ENCODE peak calls at places on chromosomes 13 and 19, in ten cellular contexts. One of them, this sample, is unnamed.

GRCh38 chr19:54448037-54448773 is 794 bp upstream of the LENG8 start:
- DNase-seq in kidney: peak
- DNase-seq in MCF 10A: peak
- DNase-seq in HTR-8/SVneo: peak
- DNase-seq in nucleus accumbens: no peak
- DNase-seq in activated CD4-positive, CD25-positive, alpha-beta regulatory T cell treated with anti-CD3 and anti-CD28 coated beads, Interleukin-2, amount 50 U/mL, for 72 hours: peak
- DNase-seq in NCI-H1105 treated with DMSO at 0.1 percent for 48 hours: no peak
- DNase-seq in psoas muscle: peak
- DNase-seq in T-helper 2 cell: peak
- DNase-seq in fibroblast of mammary gland: peak
- DNase-seq in this sample: peak

GRCh38 chr19:56309511-56310185 is 5.0 kb downstream of the ZSCAN5A start:
- DNase-seq in fibroblast of mammary gland: peak
- DNase-seq in MCF 10A: peak
- DNase-seq in psoas muscle: peak
- DNase-seq in kidney: no peak
- DNase-seq in HTR-8/SVneo: peak
- DNase-seq in T-helper 2 cell: peak
- DNase-seq in NCI-H1105 treated with DMSO at 0.1 percent for 48 hours: peak
- DNase-seq in activated CD4-positive, CD25-positive, alpha-beta regulatory T cell treated with anti-CD3 and anti-CD28 coated beads, Interleukin-2, amount 50 U/mL, for 72 hours: peak
- DNase-seq in nucleus accumbens: no peak
- DNase-seq in this sample: peak

GRCh38 chr19:860481-861098 is 1.1 kb downstream of the CFD start:
- DNase-seq in NCI-H1105 treated with DMSO at 0.1 percent for 48 hours: peak
- DNase-seq in kidney: peak
- DNase-seq in MCF 10A: peak
- DNase-seq in nucleus accumbens: no peak
- DNase-seq in HTR-8/SVneo: no peak
- DNase-seq in T-helper 2 cell: peak
- DNase-seq in psoas muscle: peak
- DNase-seq in fibroblast of mammary gland: peak
- DNase-seq in activated CD4-positive, CD25-positive, alpha-beta regulatory T cell treated with anti-CD3 and anti-CD28 coated beads, Interleukin-2, amount 50 U/mL, for 72 hours: peak
- DNase-seq in this sample: peak

GRCh38 chr13:45490068-45490467 is 25.3 kb downstream of the COG3 start:
- DNase-seq in MCF 10A: peak
- DNase-seq in HTR-8/SVneo: no peak
- DNase-seq in psoas muscle: no peak
- DNase-seq in activated CD4-positive, CD25-positive, alpha-beta regulatory T cell treated with anti-CD3 and anti-CD28 coated beads, Interleukin-2, amount 50 U/mL, for 72 hours: no peak
- DNase-seq in nucleus accumbens: no peak
- DNase-seq in kidney: no peak
- DNase-seq in T-helper 2 cell: peak
- DNase-seq in fibroblast of mammary gland: no peak
- DNase-seq in NCI-H1105 treated with DMSO at 0.1 percent for 48 hours: no peak
- DNase-seq in this sample: no peak

GRCh38 chr19:52992109-52993004 is 21.4 kb upstream of the ERVV-1 start:
- DNase-seq in T-helper 2 cell: no peak
- DNase-seq in nucleus accumbens: no peak
- DNase-seq in NCI-H1105 treated with DMSO at 0.1 percent for 48 hours: no peak
- DNase-seq in MCF 10A: no peak
- DNase-seq in kidney: peak
- DNase-seq in activated CD4-positive, CD25-positive, alpha-beta regulatory T cell treated with anti-CD3 and anti-CD28 coated beads, Interleukin-2, amount 50 U/mL, for 72 hours: peak
- DNase-seq in psoas muscle: peak
- DNase-seq in HTR-8/SVneo: no peak
- DNase-seq in fibroblast of mammary gland: no peak
- DNase-seq in this sample: no peak

GRCh38 chr19:29961311-29961710 is 19.3 kb downstream of the URI1 start:
- DNase-seq in T-helper 2 cell: no peak
- DNase-seq in fibroblast of mammary gland: no peak
- DNase-seq in nucleus accumbens: no peak
- DNase-seq in HTR-8/SVneo: no peak
- DNase-seq in NCI-H1105 treated with DMSO at 0.1 percent for 48 hours: no peak
- DNase-seq in activated CD4-positive, CD25-positive, alpha-beta regulatory T cell treated with anti-CD3 and anti-CD28 coated beads, Interleukin-2, amount 50 U/mL, for 72 hours: no peak
- DNase-seq in psoas muscle: no peak
- DNase-seq in kidney: no peak
- DNase-seq in MCF 10A: no peak
- DNase-seq in this sample: no peak

GRCh38 chr19:47540748-47541147 is 25.9 kb upstream of the NAPA start:
- DNase-seq in fibroblast of mammary gland: peak
- DNase-seq in T-helper 2 cell: peak
- DNase-seq in MCF 10A: no peak
- DNase-seq in NCI-H1105 treated with DMSO at 0.1 percent for 48 hours: no peak
- DNase-seq in kidney: no peak
- DNase-seq in nucleus accumbens: no peak
- DNase-seq in HTR-8/SVneo: peak
- DNase-seq in psoas muscle: no peak
- DNase-seq in activated CD4-positive, CD25-positive, alpha-beta regulatory T cell treated with anti-CD3 and anti-CD28 coated beads, Interleukin-2, amount 50 U/mL, for 72 hours: no peak
- DNase-seq in this sample: no peak

GRCh38 chr13:94674609-94675348 is 37.6 kb downstream of the SOX21 start:
- DNase-seq in activated CD4-positive, CD25-positive, alpha-beta regulatory T cell treated with anti-CD3 and anti-CD28 coated beads, Interleukin-2, amount 50 U/mL, for 72 hours: peak
- DNase-seq in HTR-8/SVneo: peak
- DNase-seq in nucleus accumbens: no peak
- DNase-seq in MCF 10A: peak
- DNase-seq in fibroblast of mammary gland: peak
- DNase-seq in NCI-H1105 treated with DMSO at 0.1 percent for 48 hours: peak
- DNase-seq in T-helper 2 cell: peak
- DNase-seq in psoas muscle: no peak
- DNase-seq in kidney: no peak
- DNase-seq in this sample: no peak

GRCh38 chr13:25455146-25455545 is 83.4 kb downstream of the ATP8A2 start:
- DNase-seq in nucleus accumbens: no peak
- DNase-seq in activated CD4-positive, CD25-positive, alpha-beta regulatory T cell treated with anti-CD3 and anti-CD28 coated beads, Interleukin-2, amount 50 U/mL, for 72 hours: no peak
- DNase-seq in HTR-8/SVneo: no peak
- DNase-seq in psoas muscle: no peak
- DNase-seq in fibroblast of mammary gland: no peak
- DNase-seq in kidney: no peak
- DNase-seq in T-helper 2 cell: no peak
- DNase-seq in NCI-H1105 treated with DMSO at 0.1 percent for 48 hours: peak
- DNase-seq in MCF 10A: peak
- DNase-seq in this sample: no peak

GRCh38 chr19:8243146-8243545 is 34.0 kb downstream of the CERS4 start:
- DNase-seq in activated CD4-positive, CD25-positive, alpha-beta regulatory T cell treated with anti-CD3 and anti-CD28 coated beads, Interleukin-2, amount 50 U/mL, for 72 hours: no peak
- DNase-seq in psoas muscle: no peak
- DNase-seq in kidney: no peak
- DNase-seq in MCF 10A: no peak
- DNase-seq in HTR-8/SVneo: no peak
- DNase-seq in nucleus accumbens: no peak
- DNase-seq in T-helper 2 cell: no peak
- DNase-seq in fibroblast of mammary gland: no peak
- DNase-seq in NCI-H1105 treated with DMSO at 0.1 percent for 48 hours: no peak
- DNase-seq in this sample: no peak

GRCh38 chr13:97125810-97126738 is 96.1 kb upstream of the MBNL2 start:
- DNase-seq in T-helper 2 cell: peak
- DNase-seq in HTR-8/SVneo: no peak
- DNase-seq in psoas muscle: peak
- DNase-seq in NCI-H1105 treated with DMSO at 0.1 percent for 48 hours: no peak
- DNase-seq in fibroblast of mammary gland: peak
- DNase-seq in MCF 10A: peak
- DNase-seq in kidney: no peak
- DNase-seq in nucleus accumbens: peak
- DNase-seq in activated CD4-positive, CD25-positive, alpha-beta regulatory T cell treated with anti-CD3 and anti-CD28 coated beads, Interleukin-2, amount 50 U/mL, for 72 hours: no peak
- DNase-seq in this sample: no peak

GRCh38 chr19:6125571-6125989 is 9.9 kb upstream of the ACSBG2 start:
- DNase-seq in HTR-8/SVneo: peak
- DNase-seq in fibroblast of mammary gland: peak
- DNase-seq in psoas muscle: peak
- DNase-seq in kidney: no peak
- DNase-seq in activated CD4-positive, CD25-positive, alpha-beta regulatory T cell treated with anti-CD3 and anti-CD28 coated beads, Interleukin-2, amount 50 U/mL, for 72 hours: peak
- DNase-seq in nucleus accumbens: no peak
- DNase-seq in NCI-H1105 treated with DMSO at 0.1 percent for 48 hours: peak
- DNase-seq in T-helper 2 cell: peak
- DNase-seq in MCF 10A: peak
- DNase-seq in this sample: peak

GRCh38 chr19:51808333-51808986 is 13.5 kb downstream of the FPR3 start:
- DNase-seq in kidney: no peak
- DNase-seq in NCI-H1105 treated with DMSO at 0.1 percent for 48 hours: no peak
- DNase-seq in nucleus accumbens: no peak
- DNase-seq in psoas muscle: no peak
- DNase-seq in activated CD4-positive, CD25-positive, alpha-beta regulatory T cell treated with anti-CD3 and anti-CD28 coated beads, Interleukin-2, amount 50 U/mL, for 72 hours: no peak
- DNase-seq in MCF 10A: peak
- DNase-seq in HTR-8/SVneo: peak
- DNase-seq in fibroblast of mammary gland: peak
- DNase-seq in T-helper 2 cell: no peak
- DNase-seq in this sample: no peak

GRCh38 chr19:19820774-19821315 is 705 bp downstream of the ZNF506 start:
- DNase-seq in HTR-8/SVneo: no peak
- DNase-seq in T-helper 2 cell: peak
- DNase-seq in NCI-H1105 treated with DMSO at 0.1 percent for 48 hours: no peak
- DNase-seq in kidney: no peak
- DNase-seq in MCF 10A: no peak
- DNase-seq in nucleus accumbens: no peak
- DNase-seq in fibroblast of mammary gland: peak
- DNase-seq in activated CD4-positive, CD25-positive, alpha-beta regulatory T cell treated with anti-CD3 and anti-CD28 coated beads, Interleukin-2, amount 50 U/mL, for 72 hours: no peak
- DNase-seq in psoas muscle: no peak
- DNase-seq in this sample: no peak

GRCh38 chr13:51733656-51734334 is 70.2 kb downstream of the DHRS12 start:
- DNase-seq in nucleus accumbens: no peak
- DNase-seq in activated CD4-positive, CD25-positive, alpha-beta regulatory T cell treated with anti-CD3 and anti-CD28 coated beads, Interleukin-2, amount 50 U/mL, for 72 hours: no peak
- DNase-seq in MCF 10A: peak
- DNase-seq in NCI-H1105 treated with DMSO at 0.1 percent for 48 hours: no peak
- DNase-seq in HTR-8/SVneo: peak
- DNase-seq in T-helper 2 cell: no peak
- DNase-seq in fibroblast of mammary gland: no peak
- DNase-seq in psoas muscle: no peak
- DNase-seq in kidney: no peak
- DNase-seq in this sample: no peak

GRCh38 chr19:18593367-18594095 is 4.9 kb downstream of the REX1BD start:
- DNase-seq in kidney: no peak
- DNase-seq in T-helper 2 cell: no peak
- DNase-seq in activated CD4-positive, CD25-positive, alpha-beta regulatory T cell treated with anti-CD3 and anti-CD28 coated beads, Interleukin-2, amount 50 U/mL, for 72 hours: no peak
- DNase-seq in HTR-8/SVneo: no peak
- DNase-seq in NCI-H1105 treated with DMSO at 0.1 percent for 48 hours: no peak
- DNase-seq in nucleus accumbens: no peak
- DNase-seq in MCF 10A: no peak
- DNase-seq in psoas muscle: no peak
- DNase-seq in fibroblast of mammary gland: no peak
- DNase-seq in this sample: no peak

GRCh38 chr19:36006955-36007354 is 1.7 kb downstream of the SYNE4 start:
- DNase-seq in fibroblast of mammary gland: no peak
- DNase-seq in HTR-8/SVneo: no peak
- DNase-seq in T-helper 2 cell: no peak
- DNase-seq in activated CD4-positive, CD25-positive, alpha-beta regulatory T cell treated with anti-CD3 and anti-CD28 coated beads, Interleukin-2, amount 50 U/mL, for 72 hours: no peak
- DNase-seq in MCF 10A: no peak
- DNase-seq in nucleus accumbens: no peak
- DNase-seq in NCI-H1105 treated with DMSO at 0.1 percent for 48 hours: no peak
- DNase-seq in kidney: no peak
- DNase-seq in psoas muscle: no peak
- DNase-seq in this sample: no peak

GRCh38 chr19:29806098-29806866 is 5.5 kb upstream of the CCNE1 start:
- DNase-seq in T-helper 2 cell: no peak
- DNase-seq in HTR-8/SVneo: no peak
- DNase-seq in kidney: peak
- DNase-seq in activated CD4-positive, CD25-positive, alpha-beta regulatory T cell treated with anti-CD3 and anti-CD28 coated beads, Interleukin-2, amount 50 U/mL, for 72 hours: no peak
- DNase-seq in nucleus accumbens: no peak
- DNase-seq in fibroblast of mammary gland: peak
- DNase-seq in NCI-H1105 treated with DMSO at 0.1 percent for 48 hours: no peak
- DNase-seq in MCF 10A: no peak
- DNase-seq in psoas muscle: peak
- DNase-seq in this sample: no peak

GRCh38 chr13:101289764-101290163 is 126.5 kb downstream of the NALCN start:
- DNase-seq in T-helper 2 cell: peak
- DNase-seq in MCF 10A: peak
- DNase-seq in fibroblast of mammary gland: peak
- DNase-seq in psoas muscle: no peak
- DNase-seq in HTR-8/SVneo: no peak
- DNase-seq in activated CD4-positive, CD25-positive, alpha-beta regulatory T cell treated with anti-CD3 and anti-CD28 coated beads, Interleukin-2, amount 50 U/mL, for 72 hours: no peak
- DNase-seq in NCI-H1105 treated with DMSO at 0.1 percent for 48 hours: peak
- DNase-seq in nucleus accumbens: peak
- DNase-seq in kidney: no peak
- DNase-seq in this sample: no peak

GRCh38 chr13:106291006-106291405 is 244.5 kb downstream of the EFNB2 start:
- DNase-seq in T-helper 2 cell: no peak
- DNase-seq in psoas muscle: no peak
- DNase-seq in MCF 10A: peak
- DNase-seq in HTR-8/SVneo: peak
- DNase-seq in activated CD4-positive, CD25-positive, alpha-beta regulatory T cell treated with anti-CD3 and anti-CD28 coated beads, Interleukin-2, amount 50 U/mL, for 72 hours: no peak
- DNase-seq in NCI-H1105 treated with DMSO at 0.1 percent for 48 hours: no peak
- DNase-seq in nucleus accumbens: no peak
- DNase-seq in fibroblast of mammary gland: peak
- DNase-seq in kidney: no peak
- DNase-seq in this sample: no peak

GRCh38 chr19:38073806-38074685 is 150.0 kb downstream of the DPF1 start:
- DNase-seq in NCI-H1105 treated with DMSO at 0.1 percent for 48 hours: no peak
- DNase-seq in T-helper 2 cell: no peak
- DNase-seq in activated CD4-positive, CD25-positive, alpha-beta regulatory T cell treated with anti-CD3 and anti-CD28 coated beads, Interleukin-2, amount 50 U/mL, for 72 hours: no peak
- DNase-seq in nucleus accumbens: no peak
- DNase-seq in kidney: no peak
- DNase-seq in psoas muscle: no peak
- DNase-seq in HTR-8/SVneo: no peak
- DNase-seq in fibroblast of mammary gland: no peak
- DNase-seq in MCF 10A: no peak
- DNase-seq in this sample: no peak

GRCh38 chr19:13790354-13790753 is 4.9 kb upstream of the ZSWIM4 start:
- DNase-seq in MCF 10A: no peak
- DNase-seq in nucleus accumbens: no peak
- DNase-seq in T-helper 2 cell: peak
- DNase-seq in fibroblast of mammary gland: no peak
- DNase-seq in kidney: no peak
- DNase-seq in HTR-8/SVneo: no peak
- DNase-seq in NCI-H1105 treated with DMSO at 0.1 percent for 48 hours: no peak
- DNase-seq in psoas muscle: no peak
- DNase-seq in activated CD4-positive, CD25-positive, alpha-beta regulatory T cell treated with anti-CD3 and anti-CD28 coated beads, Interleukin-2, amount 50 U/mL, for 72 hours: no peak
- DNase-seq in this sample: no peak

GRCh38 chr13:106028916-106029315 is 506.5 kb downstream of the EFNB2 start:
- DNase-seq in psoas muscle: no peak
- DNase-seq in NCI-H1105 treated with DMSO at 0.1 percent for 48 hours: no peak
- DNase-seq in nucleus accumbens: no peak
- DNase-seq in fibroblast of mammary gland: no peak
- DNase-seq in MCF 10A: no peak
- DNase-seq in activated CD4-positive, CD25-positive, alpha-beta regulatory T cell treated with anti-CD3 and anti-CD28 coated beads, Interleukin-2, amount 50 U/mL, for 72 hours: no peak
- DNase-seq in HTR-8/SVneo: no peak
- DNase-seq in kidney: no peak
- DNase-seq in T-helper 2 cell: no peak
- DNase-seq in this sample: no peak

GRCh38 chr19:14632286-14632685 is 42.4 kb downstream of the ADGRE3 start:
- DNase-seq in MCF 10A: peak
- DNase-seq in kidney: no peak
- DNase-seq in nucleus accumbens: no peak
- DNase-seq in psoas muscle: no peak
- DNase-seq in HTR-8/SVneo: peak
- DNase-seq in fibroblast of mammary gland: peak
- DNase-seq in NCI-H1105 treated with DMSO at 0.1 percent for 48 hours: no peak
- DNase-seq in T-helper 2 cell: peak
- DNase-seq in activated CD4-positive, CD25-positive, alpha-beta regulatory T cell treated with anti-CD3 and anti-CD28 coated beads, Interleukin-2, amount 50 U/mL, for 72 hours: no peak
- DNase-seq in this sample: no peak

GRCh38 chr19:50450369-50451222 is 17.9 kb downstream of the MYBPC2 start:
- DNase-seq in NCI-H1105 treated with DMSO at 0.1 percent for 48 hours: no peak
- DNase-seq in T-helper 2 cell: no peak
- DNase-seq in nucleus accumbens: no peak
- DNase-seq in HTR-8/SVneo: no peak
- DNase-seq in fibroblast of mammary gland: no peak
- DNase-seq in psoas muscle: no peak
- DNase-seq in kidney: no peak
- DNase-seq in MCF 10A: no peak
- DNase-seq in activated CD4-positive, CD25-positive, alpha-beta regulatory T cell treated with anti-CD3 and anti-CD28 coated beads, Interleukin-2, amount 50 U/mL, for 72 hours: no peak
- DNase-seq in this sample: no peak

GRCh38 chr13:34682406-34682805 is 259.7 kb upstream of the NBEA start:
- DNase-seq in NCI-H1105 treated with DMSO at 0.1 percent for 48 hours: no peak
- DNase-seq in activated CD4-positive, CD25-positive, alpha-beta regulatory T cell treated with anti-CD3 and anti-CD28 coated beads, Interleukin-2, amount 50 U/mL, for 72 hours: no peak
- DNase-seq in HTR-8/SVneo: no peak
- DNase-seq in kidney: no peak
- DNase-seq in psoas muscle: no peak
- DNase-seq in nucleus accumbens: no peak
- DNase-seq in MCF 10A: no peak
- DNase-seq in fibroblast of mammary gland: no peak
- DNase-seq in T-helper 2 cell: no peak
- DNase-seq in this sample: no peak

GRCh38 chr19:10290876-10291553 is 1.3 kb downstream of the ICAM5 start:
- DNase-seq in T-helper 2 cell: peak
- DNase-seq in MCF 10A: peak
- DNase-seq in nucleus accumbens: peak
- DNase-seq in fibroblast of mammary gland: no peak
- DNase-seq in NCI-H1105 treated with DMSO at 0.1 percent for 48 hours: peak
- DNase-seq in psoas muscle: no peak
- DNase-seq in kidney: peak
- DNase-seq in activated CD4-positive, CD25-positive, alpha-beta regulatory T cell treated with anti-CD3 and anti-CD28 coated beads, Interleukin-2, amount 50 U/mL, for 72 hours: no peak
- DNase-seq in HTR-8/SVneo: peak
- DNase-seq in this sample: peak

GRCh38 chr19:1968279-1969175 is 27.6 kb downstream of the CSNK1G2 start:
- DNase-seq in T-helper 2 cell: no peak
- DNase-seq in psoas muscle: no peak
- DNase-seq in nucleus accumbens: no peak
- DNase-seq in kidney: peak
- DNase-seq in NCI-H1105 treated with DMSO at 0.1 percent for 48 hours: no peak
- DNase-seq in activated CD4-positive, CD25-positive, alpha-beta regulatory T cell treated with anti-CD3 and anti-CD28 coated beads, Interleukin-2, amount 50 U/mL, for 72 hours: no peak
- DNase-seq in HTR-8/SVneo: no peak
- DNase-seq in fibroblast of mammary gland: no peak
- DNase-seq in MCF 10A: no peak
- DNase-seq in this sample: no peak